ENCODE peak calls at places on chromosomes 11 and 22, in nine cellular contexts. E is GM23338, I is GM12864, D is Panc1, J is LNCaP clone FGC, Y is HCT116, L is astrocyte of the spinal cord, V is testis, T is mucosa of descending colon. H is an unnamed sample.

GRCh38 chr22:36274547-36274946 is 21.6 kb downstream of the APOL1 start:
- DNase-seq in V (no peak), I (no peak), J (no peak), Y (no peak), D (no peak), E (no peak), L (no peak), T (no peak), H (no peak)

GRCh38 chr22:37284807-37285355 is 2.6 kb downstream of the CYTH4 start:
- DNase-seq in E (no peak), L (no peak), V (peak), T (peak), D (no peak), J (no peak), I (no peak), Y (no peak), H (peak)

GRCh38 chr22:23248583-23248982 is 68.3 kb downstream of the BCR start:
- DNase-seq in V (no peak), J (no peak), Y (no peak), L (peak), D (no peak), I (no peak), T (no peak), E (peak), H (peak)

GRCh38 chr11:50037282-50037681 is 4.6 kb downstream of the OR4C45 start:
- DNase-seq in I (no peak), L (no peak), D (no peak), E (no peak), Y (no peak), J (no peak), V (no peak), T (no peak), H (no peak)

GRCh38 chr22:48491451-48491941 is 1336.2 kb downstream of the BRD1 start:
- DNase-seq in I (no peak), V (no peak), L (no peak), T (no peak), E (no peak), Y (no peak), D (no peak), J (no peak), H (peak)

GRCh38 chr11:62392944-62393628 is 25.7 kb upstream of the SCGB1A1 start:
- DNase-seq in V (no peak), D (no peak), T (no peak), J (no peak), E (no peak), I (no peak), L (no peak), Y (peak), H (no peak)

GRCh38 chr11:133830931-133831907 is 14.1 kb downstream of the SPATA19 start:
- DNase-seq in V (no peak), T (no peak), D (no peak), I (no peak), L (no peak), Y (no peak), J (no peak), E (peak), H (no peak)

GRCh38 chr11:92976681-92977080 is 7.2 kb downstream of the MTNR1B start:
- DNase-seq in D (no peak), Y (no peak), I (no peak), E (no peak), J (no peak), L (no peak), T (no peak), V (no peak), H (no peak)

GRCh38 chr11:118003021-118003423 is 16.8 kb downstream of the IL10RA start:
- DNase-seq in L (no peak), J (no peak), D (no peak), Y (no peak), T (no peak), E (no peak), V (no peak), I (no peak), H (no peak)

GRCh38 chr11:92251980-92252379 is 27.4 kb downstream of the FAT3 start:
- DNase-seq in L (no peak), E (no peak), V (no peak), I (no peak), D (no peak), T (no peak), Y (no peak), J (no peak), H (no peak)

GRCh38 chr11:132064987-132065620 is 694.7 kb downstream of the NTM start:
- DNase-seq in I (no peak), Y (no peak), D (no peak), V (peak), L (peak), J (no peak), E (no peak), T (no peak), H (no peak)

DNA sequence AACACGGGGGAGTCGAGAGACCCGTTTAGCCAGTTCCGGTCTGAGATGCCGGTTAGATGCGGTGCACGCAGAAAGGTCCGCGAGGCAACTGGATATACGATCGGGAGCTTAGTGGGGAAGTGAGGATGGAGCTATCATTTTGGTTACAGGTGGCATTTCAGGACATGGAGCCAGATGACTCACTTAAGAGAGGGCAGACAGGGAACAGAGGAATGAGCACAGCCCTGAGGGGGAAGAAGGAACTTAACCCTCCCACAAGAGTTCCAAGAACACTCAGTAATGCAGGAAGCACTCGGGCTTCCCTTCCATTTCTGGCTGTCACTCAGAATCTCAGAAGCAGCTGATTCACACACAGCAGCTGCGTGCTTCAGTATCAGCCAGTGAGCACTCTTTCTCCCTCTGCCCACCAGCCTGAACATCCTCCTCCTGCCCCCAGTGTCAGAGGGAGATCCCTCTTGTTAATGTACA is 34.9 kb downstream of the EFCAB6 start:
- DNase-seq in Y (no peak), I (no peak), L (peak), D (no peak), T (no peak), V (no peak), J (no peak), E (no peak), H (no peak)
- TF ChIP-seq CTCF in Y (no peak), I (no peak), L (no peak), D (no peak), T (no peak), V (no peak), J (no peak), E (no peak), H (no peak)

DNA sequence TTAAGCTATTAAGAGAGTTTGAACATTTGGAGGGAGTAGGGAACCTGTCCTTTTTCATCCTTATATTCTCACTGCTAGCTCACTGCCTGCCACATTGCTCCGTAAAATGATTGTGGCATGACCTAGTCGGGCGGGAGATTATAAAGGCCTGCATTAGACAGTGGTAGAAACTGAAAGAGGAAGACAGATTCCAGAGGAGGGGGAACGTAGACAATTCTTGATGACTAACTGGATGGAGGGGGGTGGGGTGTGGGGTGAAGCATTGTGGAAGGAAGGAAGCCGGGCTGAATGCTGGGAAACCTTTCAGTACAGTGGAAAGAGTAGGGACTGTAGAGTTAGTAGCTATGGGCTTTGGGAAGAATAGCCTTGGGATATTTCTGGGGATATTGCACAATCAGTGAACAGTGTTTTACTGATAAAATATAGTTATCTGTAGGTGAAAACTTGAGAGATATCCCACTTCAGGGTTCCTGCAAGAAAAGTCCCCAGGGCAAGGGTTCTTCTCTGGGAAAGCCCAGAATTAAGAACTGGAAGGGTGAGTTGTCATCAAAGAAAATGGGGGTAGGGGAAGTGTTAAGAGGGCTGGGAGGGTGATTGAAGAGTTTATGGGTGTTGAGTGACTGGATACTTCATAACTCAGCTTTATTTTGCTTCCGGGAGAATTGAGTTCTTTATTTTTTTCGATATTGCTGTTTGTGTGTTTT is 2.1 kb downstream of the MED15 start:
- DNase-seq in T (peak), J (no peak), D (no peak), V (peak), E (peak), L (peak), Y (no peak), I (no peak), H (peak)
- H3K4me3 ChIP-seq in T (no peak), J (peak), D (peak), V (no peak), E (peak), L (peak), Y (peak), I (peak), H (peak)

GRCh38 chr11:19110290-19110689 is 6.7 kb upstream of the ZDHHC13 start:
- DNase-seq in Y (no peak), J (no peak), V (peak), D (no peak), I (no peak), L (no peak), T (peak), E (no peak), H (no peak)
- TF ChIP-seq CTCF in Y (peak), J (no peak), V (no peak), D (no peak), I (no peak), L (no peak), T (no peak), E (no peak), H (no peak)

DNA sequence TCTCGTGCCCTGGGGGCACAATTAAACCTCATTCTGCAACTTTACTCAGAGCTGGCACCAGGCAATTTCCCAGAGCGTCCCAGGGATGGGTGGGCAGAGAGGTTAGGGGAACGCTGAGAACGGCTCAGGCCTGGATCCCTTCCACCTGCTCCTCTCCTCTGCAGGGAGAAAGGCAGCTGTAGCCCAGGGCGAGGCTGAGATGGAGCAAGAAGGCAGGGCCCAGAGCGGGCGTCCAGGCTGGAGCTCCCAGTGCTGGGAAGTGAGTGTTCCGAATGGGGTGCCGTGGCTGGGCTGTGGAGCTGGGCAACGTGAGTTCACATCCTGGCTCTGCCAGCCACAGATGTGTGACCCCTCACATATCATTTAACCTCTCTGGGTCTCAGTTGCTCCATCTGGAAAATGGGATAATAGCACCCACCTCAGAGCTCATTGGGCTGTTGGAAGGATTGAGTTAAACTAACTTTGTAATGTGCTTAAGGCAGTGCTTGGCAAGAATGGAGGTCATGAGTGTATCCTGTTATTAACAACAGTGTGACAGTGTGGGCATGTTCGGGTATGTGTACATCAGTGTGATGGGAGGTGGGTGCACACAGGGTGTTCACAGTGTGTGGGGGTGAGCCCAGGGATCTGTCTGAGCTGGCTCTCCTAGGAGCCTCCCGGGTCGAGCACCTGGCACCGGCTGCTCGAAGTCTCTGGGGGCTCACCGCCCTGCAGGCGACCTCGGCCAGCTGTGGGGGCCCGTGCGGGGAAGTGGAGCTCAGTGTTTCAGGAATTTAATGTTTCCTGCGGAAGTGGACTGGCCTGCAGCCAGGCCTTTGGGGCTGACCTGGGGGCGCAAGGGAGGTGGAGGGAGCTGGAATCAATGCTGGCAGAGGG is 15.6 kb downstream of the OTUB1 start:
- DNase-seq in D (no peak), J (no peak), T (no peak), V (no peak), L (no peak), Y (no peak), I (no peak), E (no peak), H (no peak)
- H3K4me3 ChIP-seq in D (no peak), J (no peak), T (no peak), V (no peak), L (no peak), Y (no peak), I (no peak), E (peak), H (no peak)

GRCh38 chr11:1003159-1003558 is 33.4 kb downstream of the MUC6 start:
- DNase-seq in E (no peak), D (no peak), V (no peak), I (no peak), J (no peak), T (no peak), L (no peak), Y (no peak), H (no peak)

GRCh38 chr11:999009-999408 is 37.5 kb downstream of the MUC6 start:
- DNase-seq in D (no peak), J (no peak), Y (no peak), V (no peak), T (no peak), L (no peak), E (no peak), I (no peak), H (no peak)

GRCh38 chr11:1001682-1002081 is 34.8 kb downstream of the MUC6 start:
- DNase-seq in D (no peak), Y (no peak), J (no peak), T (no peak), V (no peak), L (no peak), E (no peak), I (no peak), H (no peak)

GRCh38 chr11:1000357-1000982 is 36.0 kb downstream of the MUC6 start:
- DNase-seq in J (no peak), E (no peak), V (no peak), D (no peak), T (no peak), L (no peak), Y (no peak), I (no peak), H (no peak)

GRCh38 chr11:1002091-1002984 is 34.2 kb downstream of the MUC6 start:
- DNase-seq in E (no peak), T (no peak), J (no peak), Y (no peak), I (no peak), L (no peak), V (no peak), D (no peak), H (no peak)
- TF ChIP-seq CTCF in E (no peak), T (no peak), J (no peak), Y (no peak), I (no peak), L (no peak), V (no peak), D (no peak), H (no peak)

DNA sequence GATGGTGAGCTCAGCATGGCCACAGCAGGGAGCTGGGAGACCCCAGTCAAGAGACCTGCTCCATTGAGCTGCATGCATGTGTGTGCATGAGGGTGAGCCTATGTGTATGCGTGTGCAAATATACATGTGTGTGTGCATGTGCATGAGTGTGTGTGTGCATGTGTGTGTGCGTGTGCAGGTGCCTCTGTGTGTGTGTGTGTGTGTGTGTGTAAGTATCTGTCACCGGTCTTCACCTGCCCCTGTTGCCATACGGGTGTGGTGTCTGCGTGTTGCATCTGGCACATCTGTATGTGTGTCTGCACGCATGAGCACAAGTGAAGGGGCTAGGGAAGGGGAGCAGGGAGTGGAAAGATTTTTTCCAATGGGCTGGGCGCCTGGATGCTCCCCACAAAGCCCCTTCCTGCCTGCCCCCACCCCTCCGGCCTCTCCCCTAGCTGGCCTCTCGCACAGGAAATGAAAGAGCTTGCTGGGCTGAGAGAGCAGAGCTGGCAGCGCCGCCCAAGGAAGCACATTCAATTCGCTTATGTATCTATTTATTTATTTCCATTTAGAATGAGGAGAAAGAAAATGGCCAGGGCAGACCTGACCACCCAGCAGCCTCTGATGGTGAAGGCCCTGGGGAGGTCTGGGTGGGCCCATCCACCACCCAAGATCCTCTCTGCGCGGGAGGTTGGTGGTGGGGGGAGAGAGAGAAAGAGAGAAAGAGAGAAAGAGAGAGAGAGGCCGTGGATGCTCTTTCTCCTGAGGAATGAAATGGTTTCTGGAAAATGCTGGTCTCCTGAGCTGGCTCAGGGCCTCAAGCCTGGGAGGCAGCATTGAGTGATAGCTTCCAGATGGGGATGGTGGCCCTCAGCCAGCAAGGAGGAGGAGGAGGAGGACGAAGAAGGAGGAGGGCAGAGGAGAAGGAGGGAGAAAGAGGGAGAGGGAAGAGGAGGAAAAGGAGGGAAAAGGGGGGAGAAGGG is 4.3 kb downstream of the TSPAN32 start:
- DNase-seq in I (no peak), E (no peak), D (no peak), V (peak), L (peak), J (no peak), Y (no peak), T (peak), H (peak)
- H3K4me3 ChIP-seq in I (no peak), E (no peak), D (no peak), V (no peak), L (no peak), J (no peak), Y (no peak), T (no peak), H (no peak)

DNA sequence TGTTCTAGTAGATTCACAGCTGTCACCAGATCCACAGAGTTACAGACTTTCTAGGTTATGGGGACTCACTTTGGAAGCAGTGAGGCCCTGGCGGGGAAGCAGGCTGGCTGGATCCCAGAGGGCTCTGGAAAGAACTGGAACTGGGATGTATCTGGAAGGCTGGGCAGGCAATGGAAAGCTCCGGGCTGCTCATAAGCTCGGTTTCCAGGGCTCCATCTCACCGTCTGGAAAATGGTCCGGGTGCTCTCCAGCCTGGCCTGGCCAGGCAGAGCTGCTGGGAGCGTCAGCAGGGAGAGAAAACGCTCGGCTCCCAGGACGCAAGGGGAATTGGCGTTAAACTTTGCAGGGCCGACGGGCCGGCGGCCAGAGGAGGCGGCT is 339 bp upstream of the SEZ6L start:
- DNase-seq in Y (no peak), D (no peak), L (no peak), E (no peak), V (peak), J (no peak), I (no peak), T (no peak), H (no peak)
- TF ChIP-seq CTCF in Y (no peak), D (no peak), L (no peak), E (no peak), V (no peak), J (no peak), I (no peak), T (no peak), H (no peak)

H was measured in left lung.